ENCODE peak calls at places on chromosomes 16 and 17, in nine cellular contexts. Z, Y, J, D, K, T, N, S and M are unnamed samples.

GRCh38 chr17:44348234-44348987 is 3.3 kb downstream of the GRN start:
- DNase-seq in Y (no peak), J (peak), T (no peak), D (no peak), N (peak), S (no peak), K (no peak), Z (no peak), M (no peak)

GRCh38 chr16:25411376-25412081 is 153.9 kb upstream of the ZKSCAN2 start:
- DNase-seq in K (no peak), S (no peak), Z (no peak), N (no peak), J (no peak), Y (no peak), D (no peak), T (no peak), M (no peak)

GRCh38 chr17:37744633-37744927 is 279 bp downstream of the HNF1B start:
- DNase-seq in D (no peak), Y (no peak), Z (no peak), S (no peak), N (no peak), J (no peak), T (peak), K (no peak), M (no peak)

GRCh38 chr16:87189426-87189825 is 127.8 kb downstream of the C16orf95 start:
- DNase-seq in J (no peak), S (no peak), N (no peak), D (no peak), Z (no peak), K (no peak), Y (no peak), T (no peak), M (no peak)

GRCh38 chr17:43418441-43419374 is 19.9 kb downstream of the ARL4D start:
- DNase-seq in K (no peak), D (peak), Y (peak), Z (peak), N (peak), J (peak), S (no peak), T (peak), M (peak)

GRCh38 chr16:24908716-24909115 is 63.0 kb downstream of the SLC5A11 start:
- DNase-seq in S (no peak), J (no peak), K (no peak), Y (no peak), D (no peak), N (no peak), Z (no peak), T (no peak), M (no peak)

GRCh38 chr16:55328611-55329569 is 4.9 kb downstream of the IRX6 start:
- DNase-seq in Z (no peak), S (no peak), N (no peak), D (no peak), T (no peak), J (no peak), K (no peak), Y (no peak), M (no peak)

GRCh38 chr16:4415538-4416199 is 727 bp downstream of the CORO7 start:
- DNase-seq in N (peak), K (no peak), S (peak), J (no peak), Z (peak), D (peak), T (no peak), Y (peak), M (peak)

GRCh38 chr17:16381496-16381820 is 567 bp downstream of the UBB start:
- DNase-seq in K (no peak), Y (no peak), N (no peak), T (no peak), J (peak), Z (no peak), D (no peak), S (no peak), M (peak)

GRCh38 chr16:68921654-68922053 is 78.3 kb downstream of the TANGO6 start:
- DNase-seq in Y (peak), J (no peak), S (peak), N (no peak), K (peak), Z (no peak), D (peak), T (peak), M (no peak)

GRCh38 chr17:16419074-16419928 is 3.9 kb downstream of the TRPV2 start:
- DNase-seq in K (no peak), D (peak), Z (no peak), Y (peak), N (no peak), T (peak), J (peak), S (no peak), M (peak)

GRCh38 chr17:3859895-3860294 is 13.8 kb upstream of the NCBP3 start:
- DNase-seq in T (no peak), N (no peak), D (no peak), J (no peak), Y (no peak), Z (no peak), S (no peak), K (no peak), M (no peak)

GRCh38 chr17:38861399-38861843 is 7.9 kb upstream of the RPL23 start:
- DNase-seq in J (no peak), Y (no peak), N (no peak), K (peak), T (peak), Z (no peak), S (no peak), D (no peak), M (no peak)

GRCh38 chr17:77096570-77097214 is 44.1 kb upstream of the SEC14L1 start:
- DNase-seq in J (peak), D (no peak), Z (no peak), N (peak), T (peak), K (peak), Y (peak), S (no peak), M (peak)

DNA sequence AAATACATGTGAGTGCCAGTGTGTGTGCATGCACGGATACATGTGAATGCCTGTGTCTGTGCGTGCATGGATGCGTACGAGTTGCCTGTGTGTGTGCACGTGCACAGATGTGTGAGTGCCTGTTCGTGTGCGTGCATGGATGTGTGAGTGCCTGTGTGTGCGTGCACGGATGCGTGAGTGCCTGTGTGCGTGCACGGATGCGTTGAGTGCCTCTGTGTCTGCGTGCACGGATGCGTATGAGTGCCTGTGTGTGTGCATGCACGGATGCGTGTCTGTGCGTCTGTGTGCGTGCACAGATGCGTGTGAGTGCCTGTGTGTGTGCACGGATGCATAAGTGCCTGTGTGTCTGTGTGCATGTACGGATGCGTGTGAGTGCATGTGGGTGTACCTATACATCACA is 39.5 kb downstream of the BAIAP2 start:
- DNase-seq in J (no peak), N (no peak), S (no peak), Y (no peak), K (no peak), D (no peak), Z (no peak), T (no peak), M (no peak)
- TF ChIP-seq CTCF in J (no peak), N (no peak), S (no peak), Y (no peak), K (no peak), D (no peak), Z (no peak), T (no peak), M (no peak)

DNA sequence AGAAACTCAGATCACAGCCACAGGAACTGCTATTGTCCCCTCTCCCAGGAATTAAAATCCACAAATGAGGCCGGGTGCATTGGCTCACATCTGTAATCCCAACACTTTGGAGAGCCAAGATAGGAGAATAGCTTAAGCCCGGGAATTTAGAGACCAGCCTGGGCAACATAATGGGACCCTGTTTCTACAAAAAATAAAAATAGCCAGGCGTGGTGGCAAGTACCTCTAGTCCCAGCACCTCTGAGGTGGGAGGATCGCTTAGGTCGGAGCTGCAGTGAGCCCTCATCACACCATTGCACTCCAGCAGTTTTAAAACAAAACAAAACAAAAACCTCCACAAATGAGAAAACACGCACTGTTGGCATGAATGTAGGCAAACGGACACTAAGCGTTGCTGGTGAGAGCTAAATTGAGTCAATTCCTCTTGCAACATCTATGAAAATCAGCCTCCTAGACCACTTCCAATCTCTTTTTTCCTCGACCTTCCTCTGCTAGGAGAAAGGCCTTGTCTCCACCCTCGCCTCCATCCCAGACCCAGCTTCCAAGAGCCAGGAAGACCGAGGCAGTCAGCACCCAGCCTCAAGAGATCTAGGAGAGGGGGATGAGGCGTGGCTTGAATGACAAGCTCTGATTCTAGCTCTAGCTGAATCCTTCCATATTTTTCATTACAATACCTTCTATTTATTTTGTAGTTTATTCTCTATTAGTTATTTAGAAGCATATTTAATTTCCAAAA is 14.8 kb downstream of the TLE7 start:
- DNase-seq in Z (no peak), K (peak), D (no peak), T (no peak), J (no peak), S (no peak), N (no peak), Y (no peak), M (no peak)
- H3K4me3 ChIP-seq in Z (no peak), K (no peak), D (no peak), T (no peak), J (no peak), S (no peak), N (no peak), Y (no peak), M (no peak)

GRCh38 chr17:75240394-75241142 is 20.8 kb downstream of the GGA3 start:
- DNase-seq in S (no peak), Z (no peak), N (no peak), D (peak), J (peak), K (no peak), T (peak), Y (peak), M (peak)
- TF ChIP-seq CTCF in S (peak), Z (no peak), N (peak), D (peak), J (peak), K (peak), T (peak), Y (peak), M (peak)

GRCh38 chr17:17755715-17756114 is 74.5 kb downstream of the RAI1 start:
- DNase-seq in K (no peak), T (no peak), N (no peak), S (no peak), D (no peak), J (no peak), Z (no peak), Y (no peak), M (no peak)

GRCh38 chr17:17758443-17758842 is 77.2 kb downstream of the RAI1 start:
- DNase-seq in Y (no peak), K (no peak), S (no peak), T (no peak), J (no peak), D (no peak), N (no peak), Z (no peak), M (no peak)

GRCh38 chr17:17757944-17758343 is 76.7 kb downstream of the RAI1 start:
- DNase-seq in N (no peak), T (no peak), Z (no peak), K (no peak), D (no peak), S (no peak), Y (no peak), J (no peak), M (no peak)

GRCh38 chr17:17759164-17759563 is 77.6 kb downstream of the SREBF1 start:
- DNase-seq in N (no peak), Z (no peak), K (no peak), S (no peak), Y (no peak), D (no peak), J (no peak), T (no peak), M (no peak)

GRCh38 chr17:17757391-17757791 is 76.1 kb downstream of the RAI1 start:
- DNase-seq in D (no peak), T (no peak), K (no peak), Y (no peak), Z (no peak), J (no peak), N (no peak), S (no peak), M (no peak)
- H3K4me3 ChIP-seq in D (no peak), T (no peak), K (no peak), Y (no peak), Z (no peak), J (no peak), N (no peak), S (no peak), M (no peak)

DNA sequence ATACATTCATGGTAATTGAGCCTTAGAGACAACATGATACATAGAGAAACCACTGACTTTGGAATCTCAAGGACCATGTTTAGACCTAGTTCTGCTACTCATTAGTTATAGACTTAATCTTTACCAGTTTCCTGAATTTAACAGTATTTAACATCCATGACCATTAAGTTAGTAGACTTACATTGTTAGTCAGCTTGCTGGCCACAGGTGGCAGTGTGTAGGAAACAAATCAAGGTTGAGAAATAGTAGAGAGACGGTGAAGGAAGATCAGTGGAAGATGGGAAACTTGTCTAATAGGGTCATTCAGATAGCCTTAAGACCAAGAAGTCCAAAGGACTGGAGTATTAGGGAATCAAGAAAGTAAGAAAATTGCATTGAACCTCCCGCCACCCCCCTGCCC is 31.0 kb downstream of the OMG start:
- DNase-seq in Z (no peak), S (no peak), K (no peak), D (no peak), T (peak), J (no peak), N (no peak), Y (no peak), M (no peak)
- TF ChIP-seq CTCF in Z (no peak), S (no peak), K (peak), D (peak), T (peak), J (no peak), N (no peak), Y (peak), M (peak)